ENCODE peak calls at places on chromosomes 5 and 9, in six cellular contexts. G is A549, Y is epithelial cell of esophagus, J is PC-9, D is AG04450, Q is neuronal stem cell. V is an unnamed sample.

GRCh38 chr5:10351882-10352395 is 1.6 kb upstream of the MARCHF6 start:
- DNase-seq in J (no peak), G (no peak), Y (no peak), D (no peak), Q (no peak), V (no peak)

GRCh38 chr5:37717613-37718431 is 122.0 kb downstream of the GDNF start:
- DNase-seq in Y (peak), J (peak), D (peak), Q (no peak), G (peak), V (no peak)

GRCh38 chr5:10975915-10976314 is 214.9 kb upstream of the DAP start:
- DNase-seq in J (no peak), D (no peak), Y (no peak), G (no peak), Q (no peak), V (no peak)

GRCh38 chr9:21770877-21771560 is 31.4 kb upstream of the MTAP start:
- DNase-seq in G (no peak), Y (peak), J (no peak), D (peak), Q (no peak), V (no peak)

GRCh38 chr5:143921525-143922311 is 109.8 kb downstream of the HMHB1 start:
- DNase-seq in D (no peak), Y (peak), J (peak), G (peak), Q (no peak), V (no peak)

GRCh38 chr5:157886796-157887380 is 27.9 kb upstream of the CLINT1 start:
- DNase-seq in G (no peak), Y (no peak), D (no peak), J (no peak), Q (no peak), V (no peak)

GRCh38 chr5:136212252-136212721 is 19.3 kb upstream of the SMIM32 start:
- DNase-seq in Q (peak), G (peak), D (no peak), J (peak), Y (peak), V (no peak)

GRCh38 chr5:146340260-146341081 is 1.8 kb downstream of the POU4F3 start:
- DNase-seq in D (peak), G (no peak), J (peak), Q (peak), Y (peak), V (no peak)

GRCh38 chr5:194102-194501 is 2.8 kb downstream of the LRRC14B start:
- DNase-seq in G (no peak), Q (no peak), Y (no peak), J (no peak), D (no peak), V (no peak)

GRCh38 chr5:137287564-137287963 is 211.6 kb downstream of the SPOCK1 start:
- DNase-seq in Q (no peak), D (no peak), Y (no peak), J (no peak), G (no peak), V (no peak)

GRCh38 chr9:125433461-125434001 is 171.9 kb downstream of the GAPVD1 start:
- DNase-seq in J (no peak), D (no peak), Y (no peak), G (no peak), Q (no peak), V (no peak)

GRCh38 chr9:123162359-123163345 is 105.7 kb downstream of the STRBP start:
- DNase-seq in G (no peak), J (no peak), Y (no peak), Q (no peak), D (peak), V (no peak)

GRCh38 chr9:117763314-117763713 is 59.1 kb downstream of the TLR4 start:
- DNase-seq in J (no peak), Q (no peak), D (no peak), G (no peak), Y (peak), V (no peak)

GRCh38 chr5:89755024-89755423 is 654.5 kb downstream of the CETN3 start:
- DNase-seq in Q (no peak), D (no peak), Y (peak), G (no peak), J (no peak), V (no peak)

GRCh38 chr9:38278457-38278856 is 114.0 kb upstream of the ALDH1B1 start:
- DNase-seq in Y (no peak), Q (no peak), J (no peak), D (no peak), G (no peak), V (no peak)

GRCh38 chr5:124088289-124089064 is 576.5 kb downstream of the CSNK1G3 start:
- DNase-seq in G (no peak), J (no peak), D (no peak), Q (no peak), Y (no peak), V (no peak)

GRCh38 chr5:172178301-172179031 is 9.6 kb downstream of the STK10 start:
- DNase-seq in Q (no peak), D (no peak), Y (no peak), J (no peak), G (no peak), V (no peak)

GRCh38 chr5:94620257-94620656 is 1.8 kb downstream of the SLF1 start:
- DNase-seq in Y (no peak), D (no peak), Q (no peak), G (no peak), J (no peak), V (no peak)

GRCh38 chr5:178672635-178673034 is 45.8 kb upstream of the CLK4 start:
- DNase-seq in D (no peak), G (no peak), Q (no peak), J (no peak), Y (no peak), V (no peak)

GRCh38 chr5:135978212-135978631 is 23.4 kb upstream of the LECT2 start:
- DNase-seq in Q (no peak), G (no peak), J (no peak), Y (no peak), D (no peak), V (no peak)

GRCh38 chr5:163350083-163350482 is 87.3 kb upstream of the CCNG1 start:
- DNase-seq in G (peak), Q (no peak), Y (peak), J (no peak), D (no peak), V (no peak)

DNA sequence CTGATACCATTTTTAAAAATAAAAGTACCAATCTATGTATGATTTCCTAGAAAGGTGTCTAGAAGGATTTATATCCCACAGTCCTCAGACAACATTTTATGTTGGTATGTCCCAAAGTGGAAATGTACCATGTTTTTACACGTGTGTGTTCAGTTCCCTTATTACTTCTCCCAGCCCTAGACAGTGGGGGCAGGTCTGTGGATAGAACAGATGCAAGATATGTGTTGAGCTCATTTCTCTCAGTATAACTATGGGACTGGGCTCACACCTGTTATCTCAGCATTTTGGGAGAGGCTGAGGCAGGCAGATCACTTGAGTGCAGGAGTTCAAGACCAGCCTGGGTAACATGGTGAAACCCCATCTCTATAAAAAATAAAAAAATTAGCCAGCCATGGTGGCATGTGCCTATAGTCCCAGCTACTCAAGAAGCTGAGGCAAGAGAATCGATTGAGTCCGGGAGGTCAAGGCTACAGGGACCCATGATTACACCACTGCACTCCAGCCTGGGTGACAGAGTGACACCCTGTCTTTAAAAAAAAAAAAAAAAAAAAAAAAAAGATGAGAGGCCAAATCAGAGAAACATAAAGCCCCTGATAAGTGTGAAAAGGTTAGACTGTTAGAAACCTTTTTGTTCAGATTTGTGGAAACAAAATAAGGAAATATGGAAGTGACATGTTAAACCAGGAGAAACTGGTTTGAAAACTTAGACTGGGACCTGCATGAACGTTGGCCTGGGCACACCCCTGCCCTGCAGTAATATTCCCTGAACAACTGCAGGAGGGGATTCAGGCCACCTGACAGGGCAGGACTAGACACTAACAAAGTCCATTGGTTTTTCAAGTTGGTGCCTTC is 7.4 kb upstream of the SLC2A8 start:
- DNase-seq in Y (no peak), D (no peak), G (no peak), J (no peak), Q (no peak), V (no peak)
- H3K4me3 ChIP-seq in Y (no peak), D (no peak), G (no peak), J (no peak), Q (no peak), V (no peak)

DNA sequence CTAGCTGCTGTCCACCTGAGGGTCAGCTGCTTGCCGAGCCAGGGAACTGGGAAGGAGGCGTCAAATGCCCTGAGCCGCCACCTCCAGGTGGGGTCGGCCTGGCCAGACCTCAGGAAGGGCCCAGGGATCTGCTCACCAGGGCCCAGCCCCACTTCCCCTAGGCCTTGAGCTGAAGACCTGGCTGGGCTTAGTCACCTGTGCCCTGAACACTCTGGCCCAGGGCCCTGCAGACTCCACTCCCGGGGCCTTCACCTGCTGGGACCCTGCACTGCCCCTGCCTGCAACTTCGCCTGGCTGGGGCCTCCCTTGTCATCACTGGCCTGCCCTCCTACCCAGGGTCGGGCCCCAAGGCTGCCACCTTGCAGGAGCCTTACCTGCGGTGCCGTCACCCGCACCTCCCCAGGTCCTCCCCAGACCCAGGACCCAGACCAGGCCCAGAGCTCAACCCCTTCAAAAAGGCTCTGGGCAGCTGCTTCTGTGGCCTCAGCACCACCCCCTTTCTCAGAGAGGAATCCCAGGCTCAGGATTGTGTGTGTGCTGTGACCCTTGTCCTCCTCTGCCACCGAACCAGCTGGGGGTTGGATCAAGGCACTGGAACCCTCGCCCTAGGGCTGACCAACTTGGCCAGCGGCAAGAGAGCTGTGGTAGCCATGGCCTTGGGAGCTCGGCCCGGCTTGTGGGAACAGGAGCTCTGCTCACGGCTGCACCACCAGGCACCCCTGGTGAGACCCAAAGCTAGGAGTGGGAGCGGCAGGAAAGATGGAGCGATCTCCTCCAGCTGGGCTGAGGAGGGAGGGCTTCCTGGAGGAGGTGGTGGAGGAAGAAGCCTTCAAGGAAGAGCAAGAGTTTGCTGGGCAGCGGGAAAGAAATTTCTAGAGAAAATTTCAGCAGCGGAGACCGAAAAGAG is 1.2 kb upstream of the NELFB start:
- DNase-seq in Y (no peak), G (no peak), Q (no peak), J (no peak), D (no peak), V (no peak)
- H3K4me3 ChIP-seq in Y (peak), G (peak), Q (peak), J (peak), D (peak), V (peak)

GRCh38 chr9:128190516-128191405 is 611 bp downstream of the CIZ1 start:
- DNase-seq in J (no peak), D (no peak), Q (no peak), Y (no peak), G (no peak), V (no peak)

GRCh38 chr9:128190013-128190412 is 1.4 kb downstream of the CIZ1 start:
- DNase-seq in Y (no peak), G (no peak), Q (no peak), D (no peak), J (no peak), V (no peak)

GRCh38 chr9:128193469-128194096 is 2.2 kb upstream of the CIZ1 start:
- DNase-seq in Y (no peak), J (no peak), Q (no peak), G (no peak), D (no peak), V (no peak)

GRCh38 chr9:128191406-128192046 is at the start of gene CIZ1:
- DNase-seq in Y (peak), D (no peak), G (peak), J (peak), Q (peak), V (no peak)

DNA sequence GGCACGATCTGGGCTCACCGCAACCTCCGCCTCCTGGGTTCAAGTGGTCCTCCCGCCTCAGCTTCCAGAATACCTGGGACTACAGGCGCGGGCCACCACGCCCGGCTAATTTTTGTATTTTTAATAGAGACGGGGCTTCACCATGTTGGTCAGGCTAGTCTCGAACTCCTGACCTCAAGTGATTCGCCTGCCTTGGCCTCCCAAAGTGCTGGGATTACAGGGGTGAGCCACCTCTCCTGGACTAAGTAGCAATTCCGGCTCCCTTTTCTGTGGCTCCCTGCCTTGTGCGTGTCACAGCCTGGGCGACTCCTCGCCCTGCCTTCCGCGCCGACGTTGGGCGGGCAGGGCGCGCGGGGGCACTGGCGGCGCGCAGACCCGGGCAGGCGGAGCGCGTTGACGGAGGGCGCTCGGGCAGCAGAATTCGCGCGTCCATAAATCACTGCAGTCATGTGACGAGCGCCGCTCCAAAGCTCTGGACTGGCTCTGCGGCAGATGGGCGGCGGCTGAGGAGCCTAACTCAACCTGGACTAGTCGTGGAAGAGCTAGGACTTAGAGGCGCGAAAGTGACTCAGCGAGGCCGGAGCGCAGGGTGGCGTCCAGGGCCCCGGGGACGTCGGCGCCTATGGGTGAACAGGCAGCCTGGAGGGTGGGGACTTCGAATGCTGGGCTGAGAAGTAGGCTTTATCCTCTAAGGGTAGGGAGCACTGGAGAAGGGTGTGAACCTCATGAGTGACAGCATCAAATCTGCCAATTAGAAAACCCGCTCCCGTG is 1.4 kb upstream of the CIZ1 start:
- DNase-seq in Q (no peak), D (no peak), J (peak), G (peak), Y (peak), V (no peak)
- H3K4me3 ChIP-seq in Q (no peak), D (peak), J (peak), G (peak), Y (peak), V (no peak)

DNA sequence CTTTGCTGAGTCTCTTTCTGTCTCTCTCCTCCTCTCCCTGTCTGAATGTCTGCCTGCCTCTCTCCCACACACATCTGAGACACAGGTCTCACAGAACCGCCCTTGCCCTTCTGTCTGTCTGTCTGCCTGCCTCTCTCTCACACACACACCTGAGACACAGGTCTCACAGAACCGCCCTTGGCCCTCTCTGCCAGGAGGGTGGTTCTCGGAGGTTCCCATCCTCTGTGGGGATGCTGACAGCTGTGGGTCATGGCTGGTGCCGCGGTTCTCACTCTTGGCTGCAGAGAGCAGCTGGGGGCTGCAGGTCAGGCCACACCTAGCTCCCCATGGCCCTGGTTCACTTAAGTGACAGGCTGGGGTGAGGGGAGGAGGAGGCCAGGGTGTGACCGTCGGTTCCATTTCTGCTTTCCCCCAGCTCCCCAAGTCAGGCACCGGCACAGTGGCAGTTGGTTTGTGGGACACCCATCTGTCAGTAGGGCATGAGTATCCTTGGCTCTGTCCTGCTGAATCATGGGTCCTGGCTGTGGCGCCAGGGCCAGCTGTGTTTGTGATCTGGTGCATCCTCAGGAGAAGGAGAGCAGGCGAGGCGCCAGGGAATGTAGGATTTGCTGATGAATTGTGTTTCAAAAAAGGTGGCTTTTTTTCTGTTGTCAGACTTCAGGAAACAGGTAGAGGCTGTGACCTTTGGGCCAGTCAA is 42.3 kb upstream of the CLPTM1L start:
- DNase-seq in G (no peak), D (no peak), Q (no peak), Y (no peak), J (no peak), V (no peak)
- H3K4me3 ChIP-seq in G (no peak), D (no peak), Q (no peak), Y (no peak), J (no peak), V (no peak)

GRCh38 chr5:93603711-93604118 is 20.7 kb downstream of the NR2F1 start:
- DNase-seq in G (no peak), J (no peak), D (no peak), Y (no peak), Q (no peak), V (no peak)
- H3K4me3 ChIP-seq in G (no peak), J (no peak), D (peak), Y (no peak), Q (peak), V (no peak)